ENCODE peak calls at places on chromosomes 16 and 17, in ten cellular contexts. M, U, L, D, Y, P, O, W, V and S are unnamed samples.

GRCh38 chr16:30896890-30897730 is 696 bp downstream of the CTF1 start:
- DNase-seq in Y (peak), U (peak), O (peak), L (peak), D (peak), M (peak), P (peak), V (peak), W (peak), S (peak)

GRCh38 chr16:30183961-30184429 is 593 bp downstream of the CORO1A start:
- DNase-seq in M (no peak), Y (no peak), O (no peak), W (peak), P (peak), L (no peak), U (no peak), V (peak), D (no peak), S (no peak)

GRCh38 chr16:67977005-67977404 is 3.3 kb downstream of the DPEP3 start:
- DNase-seq in W (no peak), U (no peak), Y (no peak), M (no peak), O (no peak), L (no peak), P (no peak), V (no peak), D (no peak), S (no peak)

GRCh38 chr17:36112572-36112971 is 8.9 kb downstream of the CCL4 start:
- DNase-seq in V (no peak), U (no peak), Y (no peak), D (no peak), O (no peak), P (no peak), M (no peak), W (no peak), L (no peak), S (no peak)

GRCh38 chr16:17784073-17784472 is 313.3 kb upstream of the XYLT1 start:
- DNase-seq in L (peak), W (no peak), V (no peak), Y (no peak), P (peak), D (no peak), O (no peak), U (peak), M (no peak), S (peak)

GRCh38 chr17:62756198-62756597 is 51.9 kb downstream of the MARCHF10 start:
- DNase-seq in U (no peak), D (no peak), P (no peak), L (no peak), M (no peak), Y (no peak), V (no peak), O (no peak), W (no peak), S (no peak)

GRCh38 chr16:82899731-82900454 is 273.1 kb downstream of the CDH13 start:
- DNase-seq in Y (no peak), O (no peak), W (no peak), P (no peak), L (peak), D (no peak), M (no peak), V (no peak), U (peak), S (no peak)

GRCh38 chr17:8577868-8578267 is 52.7 kb downstream of the MYH10 start:
- DNase-seq in W (no peak), O (no peak), L (no peak), D (no peak), Y (no peak), U (no peak), V (no peak), M (no peak), P (no peak), S (no peak)

GRCh38 chr17:57281887-57282653 is 25.7 kb downstream of the MSI2 start:
- DNase-seq in O (no peak), Y (no peak), V (no peak), M (no peak), P (no peak), U (no peak), L (no peak), W (no peak), D (no peak), S (no peak)
- TF ChIP-seq CTCF in O (no peak), Y (no peak), V (no peak), M (peak), P (no peak), U (no peak), L (no peak), W (no peak), D (no peak), S (no peak)

DNA sequence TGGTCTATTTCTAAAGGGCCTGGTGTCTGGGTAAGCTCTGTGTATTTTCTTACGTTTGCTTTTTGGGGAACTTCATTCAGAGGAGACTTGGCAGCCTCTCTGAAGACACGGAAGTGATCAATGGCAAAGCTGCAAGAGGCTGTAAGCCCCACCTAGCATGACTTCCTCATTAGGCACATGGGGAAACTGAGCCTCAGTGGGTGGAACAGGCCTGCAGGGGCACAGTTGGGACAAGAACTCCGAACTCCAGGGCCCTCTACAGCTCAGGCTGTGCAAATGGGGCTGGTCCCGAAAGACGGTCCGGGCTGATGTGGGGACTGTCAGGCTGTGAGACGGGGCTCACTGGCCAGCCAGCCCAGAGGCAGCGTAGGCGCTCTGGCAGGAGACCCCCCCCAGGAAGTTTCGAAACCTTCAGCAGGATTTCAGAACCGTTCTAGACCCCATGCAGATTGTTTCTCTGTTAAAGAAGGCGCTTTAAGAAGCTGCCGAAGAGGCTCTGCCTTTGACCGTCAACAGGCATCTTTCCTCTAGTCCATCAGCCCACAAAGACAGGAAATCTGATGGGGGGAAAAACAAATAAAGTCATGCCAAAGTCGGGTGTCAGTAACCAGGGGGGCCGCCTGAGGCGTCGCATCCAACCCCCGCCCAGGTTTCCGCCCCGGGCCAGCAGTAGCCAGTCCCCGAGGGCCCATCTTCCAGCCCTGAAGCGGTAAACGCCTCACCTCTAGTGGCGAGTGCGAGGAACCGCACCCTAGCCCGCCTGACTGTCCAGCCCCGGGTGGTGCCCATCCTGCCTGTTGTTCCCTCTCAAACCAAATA is 79.8 kb upstream of the TBC1D3K start:
- DNase-seq in L (peak), O (no peak), P (peak), V (peak), Y (peak), D (peak), W (peak), M (no peak), U (peak), S (peak)
- H3K4me3 ChIP-seq in L (no peak), O (no peak), P (no peak), V (peak), Y (no peak), D (no peak), W (peak), M (no peak), U (peak), S (no peak)

DNA sequence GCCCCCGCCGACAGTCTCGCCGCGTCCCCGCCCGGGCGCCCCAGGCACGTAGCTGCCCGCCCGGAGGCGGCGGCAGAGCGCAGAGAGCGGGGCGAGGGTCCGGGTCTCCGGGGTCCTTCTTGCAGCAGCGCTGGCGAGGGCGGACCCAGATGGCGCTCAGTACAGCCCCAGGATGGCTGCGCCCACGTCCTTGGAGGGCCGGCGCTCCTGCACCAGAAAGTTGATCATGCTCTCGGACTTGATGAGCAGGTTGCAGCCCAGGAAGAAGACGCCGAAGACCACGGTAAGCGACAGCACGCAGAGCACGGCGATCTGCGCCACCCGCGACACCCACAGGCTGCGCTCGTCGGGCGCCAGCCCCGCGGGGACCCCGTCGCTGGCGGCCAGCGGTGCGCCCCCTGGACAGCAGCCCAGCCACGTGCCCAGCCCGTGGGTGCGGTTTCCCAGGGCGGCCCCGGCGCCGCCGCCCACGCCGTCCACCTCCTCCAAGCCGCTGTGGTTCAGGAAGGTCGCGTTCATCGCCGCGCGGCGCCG is 497 bp downstream of the RPRML start:
- DNase-seq in V (no peak), W (no peak), Y (no peak), L (no peak), D (no peak), U (no peak), O (no peak), M (no peak), P (peak), S (no peak)
- TF ChIP-seq CTCF in V (no peak), W (no peak), Y (no peak), L (no peak), D (no peak), U (no peak), O (no peak), M (no peak), P (no peak), S (no peak)

DNA sequence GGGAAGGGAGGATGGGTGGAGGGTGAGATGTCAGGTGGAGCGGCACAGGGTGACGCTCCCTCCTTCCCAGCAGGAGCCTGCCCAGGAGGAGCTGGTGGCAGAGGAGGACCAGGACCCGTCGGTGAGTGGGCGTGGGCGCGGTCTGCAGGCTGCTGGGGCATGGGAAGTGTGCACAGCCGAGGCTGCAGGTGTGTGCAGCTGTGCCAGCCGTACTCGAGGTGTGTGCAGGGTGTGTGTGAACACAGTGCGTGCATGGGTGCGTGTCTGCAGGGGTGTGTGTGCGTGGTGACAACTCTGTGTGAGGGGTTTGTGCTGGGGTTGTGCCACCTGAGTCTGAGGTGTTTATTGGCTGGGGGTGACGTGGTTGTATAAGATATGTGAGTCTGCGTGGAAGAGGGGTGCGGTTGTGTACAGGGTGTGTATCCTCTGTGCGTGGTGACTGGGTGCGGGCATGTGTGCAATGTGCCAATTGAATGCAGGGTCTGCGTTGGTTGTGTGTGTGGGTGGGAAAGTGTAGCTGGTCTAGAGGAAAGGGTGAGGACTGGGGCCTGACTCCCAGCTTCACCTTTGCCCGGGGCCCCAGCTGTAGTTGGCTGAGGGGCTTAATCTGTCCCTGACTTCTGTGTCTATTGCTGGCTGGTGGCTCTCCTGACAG is 670 bp downstream of the TNFSF12 start:
- DNase-seq in Y (no peak), M (no peak), O (no peak), D (no peak), V (peak), W (no peak), U (no peak), L (no peak), P (no peak), S (no peak)
- H3K4me3 ChIP-seq in Y (peak), M (peak), O (peak), D (peak), V (peak), W (peak), U (peak), L (peak), P (no peak), S (peak)

GRCh38 chr16:88610080-88610479 is 28.3 kb upstream of the IL17C start:
- DNase-seq in D (no peak), V (no peak), Y (no peak), L (no peak), M (no peak), U (no peak), P (peak), O (no peak), W (no peak), S (no peak)
- TF ChIP-seq CTCF in D (peak), V (no peak), Y (no peak), L (peak), M (peak), U (no peak), P (peak), O (peak), W (no peak), S (peak)

GRCh38 chr17:81069084-81069645 is 34.2 kb downstream of the BAIAP2 start:
- DNase-seq in D (no peak), U (peak), L (no peak), V (no peak), Y (no peak), M (no peak), O (no peak), P (no peak), W (no peak), S (no peak)
- H3K4me3 ChIP-seq in D (no peak), U (no peak), L (no peak), V (no peak), Y (no peak), M (no peak), O (no peak), P (no peak), W (no peak), S (no peak)

GRCh38 chr16:23476289-23476688 is 23.3 kb upstream of the COG7 start:
- DNase-seq in U (no peak), L (no peak), W (no peak), V (no peak), D (no peak), M (no peak), P (no peak), Y (no peak), O (no peak), S (no peak)
- TF ChIP-seq CTCF in U (no peak), L (no peak), W (no peak), V (no peak), D (no peak), M (no peak), P (no peak), Y (no peak), O (no peak), S (no peak)